ENCODE peak calls at places on chromosomes 3 and 15, in nine cellular contexts. One of them, this sample, is unnamed.

GRCh38 chr3:169624533-169624972 is 39.0 kb downstream of the MECOM start:
- DNase-seq in foreskin fibroblast: no peak
- DNase-seq in cardiac fibroblast: peak; percentile 6
- DNase-seq in CD4-positive, alpha-beta T cell: no peak
- DNase-seq in SK-N-SH: peak; percentile 30
- DNase-seq in B cell: no peak
- DNase-seq in OCI-LY7: no peak
- DNase-seq in fibroblast of pulmonary artery: peak; percentile 31
- DNase-seq in heart right ventricle: no peak
- DNase-seq in this sample: no peak

GRCh38 chr3:97896129-97896528 is 74.3 kb downstream of the CRYBG3 start:
- DNase-seq in CD4-positive, alpha-beta T cell: no peak
- DNase-seq in foreskin fibroblast: no peak
- DNase-seq in SK-N-SH: no peak
- DNase-seq in B cell: no peak
- DNase-seq in heart right ventricle: no peak
- DNase-seq in OCI-LY7: no peak
- DNase-seq in fibroblast of pulmonary artery: no peak
- DNase-seq in cardiac fibroblast: no peak
- DNase-seq in this sample: no peak

GRCh38 chr15:39362832-39363561 is 217.9 kb upstream of the THBS1 start:
- DNase-seq in CD4-positive, alpha-beta T cell: no peak
- DNase-seq in SK-N-SH: peak; percentile 4
- DNase-seq in OCI-LY7: no peak
- DNase-seq in heart right ventricle: no peak
- DNase-seq in fibroblast of pulmonary artery: peak; percentile 91
- DNase-seq in B cell: no peak
- DNase-seq in cardiac fibroblast: peak; percentile 87
- DNase-seq in foreskin fibroblast: peak; percentile 92
- DNase-seq in this sample: no peak

GRCh38 chr15:47718474-47719440 is 1.5 kb downstream of the SEMA6D start:
- DNase-seq in CD4-positive, alpha-beta T cell: no peak
- DNase-seq in cardiac fibroblast: peak; percentile 32
- DNase-seq in OCI-LY7: no peak
- DNase-seq in B cell: no peak
- DNase-seq in fibroblast of pulmonary artery: peak; percentile 18
- DNase-seq in SK-N-SH: peak; percentile 56
- DNase-seq in heart right ventricle: peak; percentile 34
- DNase-seq in foreskin fibroblast: peak; percentile 55
- DNase-seq in this sample: no peak

GRCh38 chr3:111303760-111304159 is 232.1 kb downstream of the NECTIN3 start:
- DNase-seq in CD4-positive, alpha-beta T cell: no peak
- DNase-seq in cardiac fibroblast: peak; percentile 40
- DNase-seq in B cell: no peak
- DNase-seq in fibroblast of pulmonary artery: peak; percentile 10
- DNase-seq in foreskin fibroblast: peak; percentile 77
- DNase-seq in heart right ventricle: no peak
- DNase-seq in SK-N-SH: no peak
- DNase-seq in OCI-LY7: no peak
- DNase-seq in this sample: no peak

GRCh38 chr3:150545419-150546225 is 674 bp downstream of the SERP1 start:
- DNase-seq in B cell: no peak
- DNase-seq in cardiac fibroblast: no peak
- DNase-seq in heart right ventricle: no peak
- DNase-seq in CD4-positive, alpha-beta T cell: peak; percentile 28
- DNase-seq in SK-N-SH: no peak
- DNase-seq in foreskin fibroblast: no peak
- DNase-seq in OCI-LY7: peak; percentile 71
- DNase-seq in fibroblast of pulmonary artery: peak; percentile 16
- DNase-seq in this sample: no peak

GRCh38 chr15:75947117-75947516 is 43.4 kb downstream of the FBXO22 start:
- DNase-seq in foreskin fibroblast: peak; percentile 74
- DNase-seq in cardiac fibroblast: peak; percentile 78
- DNase-seq in SK-N-SH: no peak
- DNase-seq in CD4-positive, alpha-beta T cell: no peak
- DNase-seq in OCI-LY7: no peak
- DNase-seq in fibroblast of pulmonary artery: peak; percentile 33
- DNase-seq in B cell: no peak
- DNase-seq in heart right ventricle: no peak
- DNase-seq in this sample: no peak

GRCh38 chr15:67126551-67127333 is 61.3 kb downstream of the SMAD3 start:
- DNase-seq in CD4-positive, alpha-beta T cell: no peak
- DNase-seq in B cell: no peak
- DNase-seq in heart right ventricle: no peak
- DNase-seq in SK-N-SH: no peak
- DNase-seq in cardiac fibroblast: peak; percentile 58
- DNase-seq in OCI-LY7: no peak
- DNase-seq in foreskin fibroblast: no peak
- DNase-seq in fibroblast of pulmonary artery: no peak
- DNase-seq in this sample: no peak

GRCh38 chr15:36221992-36222391 is 357.4 kb upstream of the CDIN1 start:
- DNase-seq in SK-N-SH: no peak
- DNase-seq in foreskin fibroblast: no peak
- DNase-seq in heart right ventricle: no peak
- DNase-seq in B cell: no peak
- DNase-seq in CD4-positive, alpha-beta T cell: no peak
- DNase-seq in cardiac fibroblast: no peak
- DNase-seq in OCI-LY7: peak; percentile 2
- DNase-seq in fibroblast of pulmonary artery: no peak
- DNase-seq in this sample: no peak

GRCh38 chr15:74511583-74511982 is 29.4 kb upstream of the ARID3B start:
- DNase-seq in SK-N-SH: no peak
- DNase-seq in cardiac fibroblast: peak; percentile 26
- DNase-seq in B cell: no peak
- DNase-seq in OCI-LY7: no peak
- DNase-seq in heart right ventricle: no peak
- DNase-seq in foreskin fibroblast: no peak
- DNase-seq in fibroblast of pulmonary artery: peak; percentile 39
- DNase-seq in CD4-positive, alpha-beta T cell: no peak
- DNase-seq in this sample: no peak

GRCh38 chr3:171569571-171570132 is 109.4 kb upstream of the TNIK start:
- DNase-seq in foreskin fibroblast: no peak
- DNase-seq in heart right ventricle: no peak
- DNase-seq in B cell: no peak
- DNase-seq in fibroblast of pulmonary artery: no peak
- DNase-seq in SK-N-SH: no peak
- DNase-seq in OCI-LY7: no peak
- DNase-seq in cardiac fibroblast: peak; percentile 13
- DNase-seq in CD4-positive, alpha-beta T cell: no peak
- DNase-seq in this sample: no peak
- TF ChIP-seq CTCF in foreskin fibroblast: no peak
- TF ChIP-seq CTCF in heart right ventricle: no peak
- TF ChIP-seq CTCF in B cell: no peak
- TF ChIP-seq CTCF in fibroblast of pulmonary artery: no peak
- TF ChIP-seq CTCF in SK-N-SH: no peak
- TF ChIP-seq CTCF in OCI-LY7: no peak
- TF ChIP-seq CTCF in cardiac fibroblast: peak; percentile 13
- TF ChIP-seq CTCF in CD4-positive, alpha-beta T cell: no peak
- TF ChIP-seq CTCF in this sample: peak; percentile 12

DNA sequence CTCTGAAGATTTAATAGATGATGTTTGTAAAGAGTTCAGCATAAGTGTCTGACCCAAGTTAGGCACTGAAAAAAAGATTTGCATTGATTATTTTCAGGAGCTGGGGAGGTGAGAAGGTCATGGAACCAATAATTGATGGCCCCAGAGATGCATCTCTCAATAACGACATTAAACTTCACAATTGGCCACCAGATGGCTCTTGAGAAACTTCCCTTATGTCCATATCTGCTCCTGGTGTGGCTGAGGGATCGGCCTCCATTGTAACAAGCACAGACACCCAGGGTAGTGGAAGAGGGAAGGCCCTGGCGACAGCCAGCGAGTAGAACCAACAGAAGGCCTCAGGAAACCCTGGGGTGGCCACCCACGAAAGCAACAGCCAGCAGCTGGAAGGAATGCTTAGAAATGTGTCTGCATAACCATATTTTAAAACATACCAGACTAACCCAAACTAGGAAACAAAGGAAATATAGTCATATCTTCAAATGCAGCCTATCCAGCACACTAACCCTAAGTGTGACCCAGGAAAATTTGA is 536.7 kb downstream of the SOX2 start:
- DNase-seq in B cell: no peak
- DNase-seq in foreskin fibroblast: no peak
- DNase-seq in cardiac fibroblast: no peak
- DNase-seq in OCI-LY7: peak; percentile 35
- DNase-seq in CD4-positive, alpha-beta T cell: no peak
- DNase-seq in SK-N-SH: peak; percentile 30
- DNase-seq in heart right ventricle: no peak
- DNase-seq in fibroblast of pulmonary artery: no peak
- DNase-seq in this sample: no peak
- TF ChIP-seq CTCF in B cell: no peak
- TF ChIP-seq CTCF in foreskin fibroblast: no peak
- TF ChIP-seq CTCF in cardiac fibroblast: no peak
- TF ChIP-seq CTCF in OCI-LY7: peak; percentile 69
- TF ChIP-seq CTCF in CD4-positive, alpha-beta T cell: no peak
- TF ChIP-seq CTCF in SK-N-SH: peak; percentile 32
- TF ChIP-seq CTCF in heart right ventricle: no peak
- TF ChIP-seq CTCF in fibroblast of pulmonary artery: no peak
- TF ChIP-seq CTCF in this sample: peak; percentile 65

DNA sequence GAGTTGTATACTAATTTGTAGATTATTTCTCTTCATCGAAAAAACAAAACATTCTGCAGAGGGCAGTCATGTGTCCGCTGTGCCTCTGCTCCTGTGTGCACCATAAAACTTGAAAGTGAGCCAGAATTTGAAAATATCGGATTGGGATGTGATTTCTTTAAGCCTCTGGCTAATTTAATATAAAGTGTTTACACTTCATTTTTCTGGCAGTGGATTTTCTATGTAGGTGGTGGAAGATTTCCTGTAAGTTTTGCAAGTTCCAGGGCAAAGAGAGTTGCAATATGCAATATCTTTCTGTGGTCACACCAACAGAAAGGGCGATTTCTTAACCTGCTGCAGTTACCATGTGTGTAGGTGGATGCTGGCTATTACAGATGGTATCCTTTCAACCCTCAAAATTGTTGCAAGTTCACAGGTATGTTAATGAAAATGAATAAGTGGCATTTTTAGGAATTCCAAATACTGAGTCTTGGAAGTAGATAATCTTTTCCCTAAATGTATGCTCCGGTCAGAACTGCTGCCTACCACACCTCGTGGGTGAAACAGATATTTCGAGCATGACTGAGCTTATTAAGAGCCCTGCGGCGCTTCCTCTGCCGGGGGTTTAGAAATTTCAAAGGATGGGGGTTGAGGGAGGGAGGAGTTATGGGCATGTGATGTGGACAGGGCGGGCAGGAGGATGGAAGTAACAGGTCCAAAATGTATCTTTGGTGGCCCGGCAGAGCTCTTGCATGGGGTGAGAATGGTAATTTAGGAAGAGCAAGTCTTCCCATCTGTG is 134.0 kb downstream of the PGPEP1L start:
- DNase-seq in B cell: no peak
- DNase-seq in OCI-LY7: no peak
- DNase-seq in cardiac fibroblast: peak; percentile 77
- DNase-seq in foreskin fibroblast: peak; percentile 96
- DNase-seq in SK-N-SH: no peak
- DNase-seq in fibroblast of pulmonary artery: peak; percentile 53
- DNase-seq in heart right ventricle: no peak
- DNase-seq in CD4-positive, alpha-beta T cell: no peak
- DNase-seq in this sample: no peak
- TF ChIP-seq CTCF in B cell: no peak
- TF ChIP-seq CTCF in OCI-LY7: no peak
- TF ChIP-seq CTCF in cardiac fibroblast: no peak
- TF ChIP-seq CTCF in foreskin fibroblast: no peak
- TF ChIP-seq CTCF in SK-N-SH: peak; percentile 20
- TF ChIP-seq CTCF in fibroblast of pulmonary artery: no peak
- TF ChIP-seq CTCF in heart right ventricle: no peak
- TF ChIP-seq CTCF in CD4-positive, alpha-beta T cell: no peak
- TF ChIP-seq CTCF in this sample: peak; percentile 58

GRCh38 chr3:36774072-36774471 is 9.7 kb upstream of the DCLK3 start:
- DNase-seq in B cell: no peak
- DNase-seq in SK-N-SH: no peak
- DNase-seq in cardiac fibroblast: peak; percentile 54
- DNase-seq in heart right ventricle: no peak
- DNase-seq in foreskin fibroblast: peak; percentile 12
- DNase-seq in fibroblast of pulmonary artery: peak; percentile 48
- DNase-seq in CD4-positive, alpha-beta T cell: no peak
- DNase-seq in OCI-LY7: no peak
- DNase-seq in this sample: no peak
- TF ChIP-seq CTCF in B cell: no peak
- TF ChIP-seq CTCF in SK-N-SH: no peak
- TF ChIP-seq CTCF in cardiac fibroblast: no peak
- TF ChIP-seq CTCF in heart right ventricle: no peak
- TF ChIP-seq CTCF in foreskin fibroblast: no peak
- TF ChIP-seq CTCF in fibroblast of pulmonary artery: no peak
- TF ChIP-seq CTCF in CD4-positive, alpha-beta T cell: no peak
- TF ChIP-seq CTCF in OCI-LY7: no peak
- TF ChIP-seq CTCF in this sample: no peak

DNA sequence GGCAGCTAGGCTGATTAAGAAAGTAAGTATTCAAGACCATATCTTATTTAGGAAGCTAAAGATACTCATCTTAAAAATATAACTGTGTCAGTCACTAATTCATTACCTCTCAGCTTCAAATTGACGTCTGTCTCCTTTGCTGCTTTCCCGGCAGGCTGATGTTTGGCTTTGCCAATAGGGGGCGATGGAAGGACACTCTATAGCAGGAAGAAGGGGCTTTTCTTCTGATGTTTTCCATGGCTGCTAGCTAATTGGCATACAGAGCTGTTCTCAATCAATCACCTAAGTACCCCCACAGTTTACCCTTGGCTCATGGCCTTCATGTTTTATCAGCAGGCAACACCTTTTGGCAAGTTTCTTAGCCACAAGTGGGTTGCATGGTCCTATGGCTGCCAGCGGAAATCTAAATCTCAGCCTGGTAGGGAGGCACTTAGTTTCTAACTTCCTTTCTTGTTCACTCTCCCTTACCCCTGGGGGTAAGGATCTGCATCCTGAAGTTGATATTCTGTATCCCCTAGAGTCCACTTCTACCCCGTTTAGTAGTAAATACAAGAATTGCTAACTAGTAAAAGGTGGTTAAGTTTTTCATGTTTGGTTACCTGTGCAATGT is 45.0 kb downstream of the ESYT3 start:
- DNase-seq in heart right ventricle: no peak
- DNase-seq in foreskin fibroblast: peak; percentile 76
- DNase-seq in cardiac fibroblast: peak; percentile 58
- DNase-seq in OCI-LY7: peak; percentile 70
- DNase-seq in B cell: peak; percentile 28
- DNase-seq in SK-N-SH: peak; percentile 69
- DNase-seq in CD4-positive, alpha-beta T cell: no peak
- DNase-seq in fibroblast of pulmonary artery: peak; percentile 61
- DNase-seq in this sample: no peak
- TF ChIP-seq CTCF in heart right ventricle: peak; percentile 16
- TF ChIP-seq CTCF in foreskin fibroblast: peak; percentile 81
- TF ChIP-seq CTCF in cardiac fibroblast: peak; percentile 89
- TF ChIP-seq CTCF in OCI-LY7: peak; percentile 89
- TF ChIP-seq CTCF in B cell: peak; percentile 51
- TF ChIP-seq CTCF in SK-N-SH: peak; percentile 87
- TF ChIP-seq CTCF in CD4-positive, alpha-beta T cell: no peak
- TF ChIP-seq CTCF in fibroblast of pulmonary artery: peak; percentile 97
- TF ChIP-seq CTCF in this sample: peak; percentile 82

GRCh38 chr15:62059108-62059817 is 984 bp downstream of the VPS13C start:
- DNase-seq in OCI-LY7: peak; percentile 23
- DNase-seq in heart right ventricle: no peak
- DNase-seq in SK-N-SH: peak; percentile 42
- DNase-seq in cardiac fibroblast: peak; percentile 29
- DNase-seq in fibroblast of pulmonary artery: peak; percentile 21
- DNase-seq in CD4-positive, alpha-beta T cell: no peak
- DNase-seq in B cell: no peak
- DNase-seq in foreskin fibroblast: peak; percentile 19
- DNase-seq in this sample: no peak
- TF ChIP-seq CTCF in OCI-LY7: peak; percentile 43
- TF ChIP-seq CTCF in heart right ventricle: no peak
- TF ChIP-seq CTCF in SK-N-SH: peak; percentile 40
- TF ChIP-seq CTCF in cardiac fibroblast: peak; percentile 14
- TF ChIP-seq CTCF in fibroblast of pulmonary artery: peak; percentile 41
- TF ChIP-seq CTCF in CD4-positive, alpha-beta T cell: peak; percentile 16
- TF ChIP-seq CTCF in B cell: no peak
- TF ChIP-seq CTCF in foreskin fibroblast: no peak
- TF ChIP-seq CTCF in this sample: peak; percentile 60

This sample was measured in chondrocyte.